ENCODE peak calls at places on chromosomes 2 and 18, in ten cellular contexts. One of them, this sample, is unnamed.

GRCh38 chr2:46381263-46381849 is 84.1 kb downstream of the EPAS1 start:
- DNase-seq in PC-3: no peak
- DNase-seq in colonic mucosa: no peak
- DNase-seq in HL-60: no peak
- DNase-seq in tibial artery: no peak
- DNase-seq in cardiac muscle cell: no peak
- DNase-seq in AG10803: no peak
- DNase-seq in neural crest cell: no peak
- DNase-seq in lower leg skin: no peak
- DNase-seq in astrocyte: peak; percentile 2
- DNase-seq in this sample: no peak

GRCh38 chr2:241460631-241461030 is 47.8 kb downstream of the STK25 start:
- DNase-seq in PC-3: no peak
- DNase-seq in colonic mucosa: no peak
- DNase-seq in HL-60: no peak
- DNase-seq in tibial artery: no peak
- DNase-seq in cardiac muscle cell: no peak
- DNase-seq in AG10803: no peak
- DNase-seq in neural crest cell: no peak
- DNase-seq in lower leg skin: no peak
- DNase-seq in astrocyte: no peak
- DNase-seq in this sample: no peak

GRCh38 chr2:33342705-33343104 is 133.7 kb upstream of the RASGRP3 start:
- DNase-seq in PC-3: no peak
- DNase-seq in colonic mucosa: no peak
- DNase-seq in HL-60: no peak
- DNase-seq in tibial artery: no peak
- DNase-seq in cardiac muscle cell: no peak
- DNase-seq in AG10803: no peak
- DNase-seq in neural crest cell: no peak
- DNase-seq in lower leg skin: no peak
- DNase-seq in astrocyte: no peak
- DNase-seq in this sample: no peak

GRCh38 chr2:70871398-70872211 is 36.0 kb upstream of the CD207 start:
- DNase-seq in PC-3: peak; percentile 89
- DNase-seq in colonic mucosa: peak; percentile 83
- DNase-seq in HL-60: peak; percentile 72
- DNase-seq in tibial artery: peak; percentile 79
- DNase-seq in cardiac muscle cell: peak; percentile 88
- DNase-seq in AG10803: peak; percentile 67
- DNase-seq in neural crest cell: peak; percentile 97
- DNase-seq in lower leg skin: peak; percentile 97
- DNase-seq in astrocyte: peak; percentile 28
- DNase-seq in this sample: peak; percentile 81

GRCh38 chr18:34965511-34965910 is 75.7 kb upstream of the MAPRE2 start:
- DNase-seq in PC-3: no peak
- DNase-seq in colonic mucosa: no peak
- DNase-seq in HL-60: no peak
- DNase-seq in tibial artery: no peak
- DNase-seq in cardiac muscle cell: no peak
- DNase-seq in AG10803: no peak
- DNase-seq in neural crest cell: no peak
- DNase-seq in lower leg skin: no peak
- DNase-seq in astrocyte: no peak
- DNase-seq in this sample: no peak

GRCh38 chr2:165874445-165875039 is 79.0 kb downstream of the TTC21B start:
- DNase-seq in PC-3: peak; percentile 93
- DNase-seq in colonic mucosa: peak; percentile 26
- DNase-seq in HL-60: peak; percentile 35
- DNase-seq in tibial artery: no peak
- DNase-seq in cardiac muscle cell: peak; percentile 65
- DNase-seq in AG10803: peak; percentile 65
- DNase-seq in neural crest cell: no peak
- DNase-seq in lower leg skin: no peak
- DNase-seq in astrocyte: peak; percentile 46
- DNase-seq in this sample: peak; percentile 52

GRCh38 chr2:128475427-128476211 is 157.0 kb upstream of the HS6ST1 start:
- DNase-seq in PC-3: no peak
- DNase-seq in colonic mucosa: peak; percentile 11
- DNase-seq in HL-60: no peak
- DNase-seq in tibial artery: no peak
- DNase-seq in cardiac muscle cell: no peak
- DNase-seq in AG10803: no peak
- DNase-seq in neural crest cell: no peak
- DNase-seq in lower leg skin: peak; percentile 80
- DNase-seq in astrocyte: no peak
- DNase-seq in this sample: no peak

GRCh38 chr2:172370821-172371455 is 56.4 kb upstream of the ITGA6 start:
- DNase-seq in PC-3: no peak
- DNase-seq in colonic mucosa: no peak
- DNase-seq in HL-60: no peak
- DNase-seq in tibial artery: no peak
- DNase-seq in cardiac muscle cell: no peak
- DNase-seq in AG10803: no peak
- DNase-seq in neural crest cell: no peak
- DNase-seq in lower leg skin: no peak
- DNase-seq in astrocyte: no peak
- DNase-seq in this sample: no peak

GRCh38 chr2:64212801-64213321 is 68.6 kb upstream of the PELI1 start:
- DNase-seq in PC-3: no peak
- DNase-seq in colonic mucosa: no peak
- DNase-seq in HL-60: peak; percentile 61
- DNase-seq in tibial artery: no peak
- DNase-seq in cardiac muscle cell: no peak
- DNase-seq in AG10803: peak; percentile 8
- DNase-seq in neural crest cell: no peak
- DNase-seq in lower leg skin: no peak
- DNase-seq in astrocyte: peak; percentile 97
- DNase-seq in this sample: peak; percentile 42

GRCh38 chr18:8947576-8947975 is 154.9 kb upstream of the NDUFV2 start:
- DNase-seq in PC-3: peak; percentile 12
- DNase-seq in colonic mucosa: no peak
- DNase-seq in HL-60: no peak
- DNase-seq in tibial artery: no peak
- DNase-seq in cardiac muscle cell: no peak
- DNase-seq in AG10803: peak; percentile 79
- DNase-seq in neural crest cell: no peak
- DNase-seq in lower leg skin: no peak
- DNase-seq in astrocyte: peak; percentile 73
- DNase-seq in this sample: no peak

GRCh38 chr2:218369374-218369773 is 12.7 kb upstream of the SLC11A1 start:
- DNase-seq in PC-3: no peak
- DNase-seq in colonic mucosa: no peak
- DNase-seq in HL-60: no peak
- DNase-seq in tibial artery: peak; percentile 12
- DNase-seq in cardiac muscle cell: no peak
- DNase-seq in AG10803: no peak
- DNase-seq in neural crest cell: no peak
- DNase-seq in lower leg skin: no peak
- DNase-seq in astrocyte: no peak
- DNase-seq in this sample: no peak

GRCh38 chr2:166031054-166031453 is 77.5 kb upstream of the TTC21B start:
- DNase-seq in PC-3: no peak
- DNase-seq in colonic mucosa: no peak
- DNase-seq in HL-60: no peak
- DNase-seq in tibial artery: no peak
- DNase-seq in cardiac muscle cell: no peak
- DNase-seq in AG10803: no peak
- DNase-seq in neural crest cell: no peak
- DNase-seq in lower leg skin: no peak
- DNase-seq in astrocyte: peak; percentile 66
- DNase-seq in this sample: no peak

GRCh38 chr2:231554327-231554726 is 24.1 kb upstream of the NMUR1 start:
- DNase-seq in PC-3: no peak
- DNase-seq in colonic mucosa: no peak
- DNase-seq in HL-60: no peak
- DNase-seq in tibial artery: no peak
- DNase-seq in cardiac muscle cell: no peak
- DNase-seq in AG10803: no peak
- DNase-seq in neural crest cell: no peak
- DNase-seq in lower leg skin: no peak
- DNase-seq in astrocyte: no peak
- DNase-seq in this sample: no peak

GRCh38 chr18:2883137-2883671 is 36.4 kb downstream of the EMILIN2 start:
- DNase-seq in PC-3: no peak
- DNase-seq in colonic mucosa: no peak
- DNase-seq in HL-60: peak; percentile 80
- DNase-seq in tibial artery: no peak
- DNase-seq in cardiac muscle cell: peak; percentile 30
- DNase-seq in AG10803: no peak
- DNase-seq in neural crest cell: no peak
- DNase-seq in lower leg skin: peak; percentile 84
- DNase-seq in astrocyte: no peak
- DNase-seq in this sample: peak; percentile 54

DNA sequence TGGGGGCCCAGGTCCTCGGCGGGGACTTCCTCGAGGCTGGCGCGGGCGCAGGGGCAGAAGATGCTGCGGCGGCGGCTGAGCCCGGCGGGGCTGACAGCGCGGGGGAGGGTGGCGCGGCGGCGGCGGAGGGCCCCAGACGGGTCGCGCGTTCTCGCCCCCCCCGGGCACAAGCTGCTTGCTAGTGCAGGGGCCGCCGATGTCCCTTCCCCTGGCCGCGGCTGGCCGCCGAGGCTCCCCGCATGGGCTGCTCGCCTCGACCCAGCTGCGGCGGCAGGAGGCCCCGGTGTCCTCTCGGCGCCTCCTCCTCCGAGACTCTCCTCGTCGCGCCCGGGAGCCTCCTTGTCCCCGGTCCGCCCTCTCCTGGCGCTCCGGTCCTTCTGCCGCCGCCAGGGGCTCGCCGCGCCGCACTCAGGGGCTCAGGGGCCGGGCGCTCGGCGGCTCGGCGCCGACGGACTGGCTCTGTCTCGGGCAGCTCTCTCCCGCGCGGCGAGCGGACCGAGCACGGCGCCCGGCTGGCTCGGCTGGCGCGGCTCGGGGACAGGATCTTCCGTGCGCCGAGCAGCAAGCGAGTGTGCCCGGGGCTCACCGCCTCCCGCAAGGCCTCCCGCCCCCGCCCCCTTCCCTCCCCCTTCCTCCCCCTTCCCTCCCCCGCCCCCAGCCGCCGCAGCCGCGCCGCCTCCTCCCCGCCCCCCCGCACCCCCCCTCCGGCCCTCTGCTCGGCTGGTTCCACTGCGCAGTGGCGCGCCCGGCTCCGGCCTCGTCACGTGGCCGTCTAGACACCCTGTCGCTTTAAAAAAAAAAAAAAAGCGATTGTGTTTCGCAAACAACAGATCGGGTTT is 902 bp upstream of the SMAD7 start:
- DNase-seq in PC-3: peak; percentile 61
- DNase-seq in colonic mucosa: peak; percentile 83
- DNase-seq in HL-60: peak; percentile 89
- DNase-seq in tibial artery: peak; percentile 88
- DNase-seq in cardiac muscle cell: peak; percentile 93
- DNase-seq in AG10803: peak; percentile 93
- DNase-seq in neural crest cell: peak; percentile 60
- DNase-seq in lower leg skin: peak; percentile 93
- DNase-seq in astrocyte: peak; percentile 80
- DNase-seq in this sample: peak; percentile 92
- TF ChIP-seq CTCF in PC-3: no peak
- TF ChIP-seq CTCF in colonic mucosa: no peak
- TF ChIP-seq CTCF in HL-60: no peak
- TF ChIP-seq CTCF in tibial artery: peak; percentile 30
- TF ChIP-seq CTCF in cardiac muscle cell: peak; percentile 24
- TF ChIP-seq CTCF in AG10803: no peak
- TF ChIP-seq CTCF in neural crest cell: peak; percentile 56
- TF ChIP-seq CTCF in lower leg skin: no peak
- TF ChIP-seq CTCF in astrocyte: no peak
- TF ChIP-seq CTCF in this sample: peak; percentile 47

DNA sequence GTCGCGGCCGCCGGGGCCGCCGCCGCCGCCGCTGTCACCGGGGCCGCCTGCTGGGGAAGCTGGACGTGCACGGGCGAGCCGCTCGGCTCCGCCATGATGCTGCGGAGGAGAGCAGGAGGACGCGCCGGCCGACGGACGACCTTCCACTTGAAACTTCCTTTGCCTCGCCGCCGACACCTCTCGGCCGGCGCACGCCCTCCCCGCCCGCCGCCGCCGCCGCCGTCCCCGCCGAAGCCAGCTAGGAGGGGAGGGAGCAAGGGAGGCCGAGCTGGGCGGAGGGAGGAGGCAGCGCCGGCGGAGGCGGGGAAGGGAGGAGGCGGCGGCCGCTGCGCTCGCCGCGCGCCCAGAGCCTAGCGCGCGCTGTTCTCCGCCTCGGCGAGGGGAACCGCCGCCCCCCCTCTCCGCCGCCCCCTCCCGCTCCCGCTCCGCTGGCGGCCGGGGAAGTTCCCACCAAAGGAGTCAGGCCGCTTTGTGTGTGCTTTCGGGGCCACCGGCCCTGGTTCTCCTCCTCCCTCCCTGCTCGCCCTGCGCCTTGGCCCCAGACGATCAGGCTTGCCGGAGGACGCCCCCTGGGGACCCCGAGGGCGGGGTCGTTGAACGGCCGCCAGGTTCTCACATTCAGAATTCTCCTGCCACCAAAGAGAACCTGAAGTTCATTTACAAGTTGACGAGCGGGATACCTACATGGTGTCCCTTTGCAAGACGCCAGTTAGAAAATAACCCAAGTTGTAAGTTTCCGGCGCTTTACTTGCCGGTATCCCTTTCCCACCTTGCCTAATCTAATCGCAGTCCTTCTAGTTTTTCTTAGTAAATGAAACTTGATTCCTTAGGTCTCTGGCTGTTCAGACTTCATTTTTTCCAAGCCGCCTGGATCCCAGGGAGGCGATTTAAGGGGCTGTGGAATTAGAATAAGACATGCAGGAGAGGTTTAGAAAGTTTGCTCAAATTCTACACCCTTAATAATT is at the start of gene STK39:
- DNase-seq in PC-3: peak; percentile 80
- DNase-seq in colonic mucosa: peak; percentile 76
- DNase-seq in HL-60: peak; percentile 64
- DNase-seq in tibial artery: peak; percentile 64
- DNase-seq in cardiac muscle cell: peak; percentile 92
- DNase-seq in AG10803: peak; percentile 71
- DNase-seq in neural crest cell: peak; percentile 65
- DNase-seq in lower leg skin: peak; percentile 91
- DNase-seq in astrocyte: peak; percentile 60
- DNase-seq in this sample: peak; percentile 83
- TF ChIP-seq CTCF in PC-3: peak; percentile 37
- TF ChIP-seq CTCF in colonic mucosa: no peak
- TF ChIP-seq CTCF in HL-60: no peak
- TF ChIP-seq CTCF in tibial artery: no peak
- TF ChIP-seq CTCF in cardiac muscle cell: no peak
- TF ChIP-seq CTCF in AG10803: no peak
- TF ChIP-seq CTCF in neural crest cell: peak; percentile 28
- TF ChIP-seq CTCF in lower leg skin: no peak
- TF ChIP-seq CTCF in astrocyte: no peak
- TF ChIP-seq CTCF in this sample: no peak

GRCh38 chr2:157901325-157901724 is 25.2 kb upstream of the ACVR1 start:
- DNase-seq in PC-3: no peak
- DNase-seq in colonic mucosa: no peak
- DNase-seq in HL-60: no peak
- DNase-seq in tibial artery: no peak
- DNase-seq in cardiac muscle cell: no peak
- DNase-seq in AG10803: no peak
- DNase-seq in neural crest cell: no peak
- DNase-seq in lower leg skin: no peak
- DNase-seq in astrocyte: no peak
- DNase-seq in this sample: no peak
- TF ChIP-seq CTCF in PC-3: peak; percentile 50
- TF ChIP-seq CTCF in colonic mucosa: peak; percentile 12
- TF ChIP-seq CTCF in HL-60: no peak
- TF ChIP-seq CTCF in tibial artery: no peak
- TF ChIP-seq CTCF in cardiac muscle cell: peak; percentile 25
- TF ChIP-seq CTCF in AG10803: peak; percentile 11
- TF ChIP-seq CTCF in neural crest cell: peak; percentile 19
- TF ChIP-seq CTCF in lower leg skin: no peak
- TF ChIP-seq CTCF in astrocyte: no peak
- TF ChIP-seq CTCF in this sample: peak; percentile 25

GRCh38 chr2:130336877-130337734 is 5.6 kb upstream of the IMP4 start:
- DNase-seq in PC-3: peak; percentile 83
- DNase-seq in colonic mucosa: peak; percentile 88
- DNase-seq in HL-60: no peak
- DNase-seq in tibial artery: peak; percentile 55
- DNase-seq in cardiac muscle cell: peak; percentile 89
- DNase-seq in AG10803: peak; percentile 69
- DNase-seq in neural crest cell: peak; percentile 88
- DNase-seq in lower leg skin: peak; percentile 95
- DNase-seq in astrocyte: peak; percentile 59
- DNase-seq in this sample: peak; percentile 72
- TF ChIP-seq CTCF in PC-3: no peak
- TF ChIP-seq CTCF in colonic mucosa: no peak
- TF ChIP-seq CTCF in HL-60: no peak
- TF ChIP-seq CTCF in tibial artery: no peak
- TF ChIP-seq CTCF in cardiac muscle cell: no peak
- TF ChIP-seq CTCF in AG10803: peak; percentile 8
- TF ChIP-seq CTCF in neural crest cell: peak; percentile 13
- TF ChIP-seq CTCF in lower leg skin: no peak
- TF ChIP-seq CTCF in astrocyte: no peak
- TF ChIP-seq CTCF in this sample: no peak

This sample was measured in GM13977.